ENCODE peak calls at places on chromosomes 4 and X, in four cellular contexts. Z is adrenal gland, O is fibroblast of the aortic adventitia, L is AG04450. N is an unnamed sample.

GRCh38 chrX:139909716-139910115 is 23.1 kb downstream of the ATP11C start:
- DNase-seq in Z (no peak), O (no peak), L (no peak), N (no peak)

GRCh38 chr4:2946812-2947600 is 16.2 kb downstream of the NOP14 start:
- DNase-seq in Z (peak; percentile 15), O (no peak), L (no peak), N (no peak)

GRCh38 chrX:132443736-132444135 is 45.1 kb downstream of the MBNL3 start:
- DNase-seq in Z (no peak), O (peak; percentile 29), L (no peak), N (no peak)

GRCh38 chr4:158624889-158625478 is 46.7 kb downstream of the C4orf46 start:
- DNase-seq in Z (no peak), O (peak; percentile 88), L (peak; percentile 27), N (no peak)

GRCh38 chr4:179595671-179596410 is 2153.6 kb upstream of the AGA start:
- DNase-seq in Z (no peak), O (peak; percentile 2), L (peak; percentile 76), N (no peak)

GRCh38 chr4:45155081-45155777 is 428.9 kb upstream of the GNPDA2 start:
- DNase-seq in Z (no peak), O (no peak), L (no peak), N (no peak)

GRCh38 chr4:166043801-166044200 is 170.8 kb downstream of the TLL1 start:
- DNase-seq in Z (no peak), O (no peak), L (no peak), N (no peak)

GRCh38 chr4:137032242-137032641 is 500.1 kb downstream of the PCDH18 start:
- DNase-seq in Z (no peak), O (peak; percentile 5), L (no peak), N (no peak)

GRCh38 chr4:40524642-40525041 is 105.0 kb downstream of the RBM47 start:
- DNase-seq in Z (peak; percentile 67), O (peak; percentile 36), L (no peak), N (no peak)

GRCh38 chrX:2264179-2265030 is 236.4 kb downstream of the DHRSX start:
- DNase-seq in Z (no peak), O (no peak), L (no peak), N (no peak)

GRCh38 chrX:109393859-109394258 is 88.0 kb downstream of the GUCY2F start:
- DNase-seq in Z (no peak), O (no peak), L (no peak), N (no peak)

GRCh38 chrX:68363984-68364383 is 69.3 kb downstream of the OPHN1 start:
- DNase-seq in Z (no peak), O (no peak), L (no peak), N (no peak)

GRCh38 chr4:53364624-53365023 is 1.2 kb downstream of the SCFD2 start:
- DNase-seq in Z (no peak), O (no peak), L (no peak), N (no peak)

GRCh38 chr4:183100827-183101226 is 1.8 kb downstream of the WWC2 start:
- DNase-seq in Z (no peak), O (no peak), L (no peak), N (no peak)

GRCh38 chr4:181202249-181202648 is 1041.0 kb upstream of the TENM3 start:
- DNase-seq in Z (no peak), O (no peak), L (no peak), N (no peak)

GRCh38 chrX:135435933-135436332 is 14.2 kb downstream of the SMIM10L2A start:
- DNase-seq in Z (no peak), O (no peak), L (no peak), N (no peak)

GRCh38 chr4:126106658-126107057 is 791.9 kb downstream of the FAT4 start:
- DNase-seq in Z (no peak), O (no peak), L (no peak), N (no peak)

GRCh38 chr4:179536694-179537093 is 2094.5 kb upstream of the AGA start:
- DNase-seq in Z (no peak), O (no peak), L (no peak), N (no peak)

GRCh38 chr4:121936101-121936500 is 15.8 kb downstream of the TRPC3 start:
- DNase-seq in Z (no peak), O (no peak), L (no peak), N (no peak)

GRCh38 chr4:78784255-78784654 is 8.1 kb downstream of the BMP2K start:
- DNase-seq in Z (no peak), O (peak; percentile 65), L (peak; percentile 65), N (peak; percentile 79)

GRCh38 chrX:71177327-71177726 is 32.7 kb downstream of the NLGN3 start:
- DNase-seq in Z (peak; percentile 46), O (peak; percentile 17), L (no peak), N (no peak)

GRCh38 chrX:22012051-22012450 is 20.1 kb upstream of the PHEX start:
- DNase-seq in Z (no peak), O (no peak), L (no peak), N (no peak)

GRCh38 chrX:118026631-118027030 is 90.0 kb downstream of the KLHL13 start:
- DNase-seq in Z (no peak), O (no peak), L (no peak), N (no peak)

GRCh38 chr4:12791536-12791935 is 692.6 kb downstream of the RAB28 start:
- DNase-seq in Z (no peak), O (no peak), L (no peak), N (no peak)

GRCh38 chrX:115702982-115703381 is 142.0 kb downstream of the PLS3 start:
- DNase-seq in Z (no peak), O (no peak), L (no peak), N (no peak)

GRCh38 chrX:13179100-13179499 is 134.7 kb upstream of the FAM9C start:
- DNase-seq in Z (no peak), O (no peak), L (no peak), N (no peak)

GRCh38 chrX:149453030-149453429 is 52.1 kb downstream of the IDS start:
- DNase-seq in Z (peak; percentile 29), O (peak; percentile 32), L (no peak), N (no peak)

GRCh38 chrX:97672608-97673007 is 788.9 kb downstream of the RPA4 start:
- DNase-seq in Z (no peak), O (no peak), L (no peak), N (no peak)

GRCh38 chr4:10413177-10413576 is 44.0 kb downstream of the ZNF518B start:
- DNase-seq in Z (no peak), O (no peak), L (no peak), N (no peak)

GRCh38 chrX:100928660-100929613 is at the start of gene XKRX:
- DNase-seq in Z (peak; percentile 26), O (no peak), L (no peak), N (no peak)

GRCh38 chr4:113561092-113561491 is 200.4 kb downstream of the CAMK2D start:
- DNase-seq in Z (no peak), O (no peak), L (no peak), N (no peak)

GRCh38 chr4:140076307-140076706 is 77.7 kb downstream of the MAML3 start:
- DNase-seq in Z (no peak), O (no peak), L (no peak), N (no peak)

GRCh38 chrX:129522184-129523059 is 868 bp downstream of the SMARCA1 start:
- DNase-seq in Z (peak; percentile 68), O (peak; percentile 52), L (no peak), N (no peak)

GRCh38 chr4:17762705-17763104 is 18.7 kb downstream of the FAM184B start:
- DNase-seq in Z (no peak), O (peak; percentile 50), L (peak; percentile 16), N (no peak)
- TF ChIP-seq CTCF in Z (no peak), O (peak; percentile 27), L (peak; percentile 47), N (peak; percentile 32)

GRCh38 chr4:31692407-31692940 is 972.3 kb downstream of the PCDH7 start:
- DNase-seq in Z (peak; percentile 20), O (peak; percentile 56), L (no peak), N (no peak)
- TF ChIP-seq CTCF in Z (peak; percentile 41), O (peak; percentile 34), L (peak; percentile 38), N (no peak)

DNA sequence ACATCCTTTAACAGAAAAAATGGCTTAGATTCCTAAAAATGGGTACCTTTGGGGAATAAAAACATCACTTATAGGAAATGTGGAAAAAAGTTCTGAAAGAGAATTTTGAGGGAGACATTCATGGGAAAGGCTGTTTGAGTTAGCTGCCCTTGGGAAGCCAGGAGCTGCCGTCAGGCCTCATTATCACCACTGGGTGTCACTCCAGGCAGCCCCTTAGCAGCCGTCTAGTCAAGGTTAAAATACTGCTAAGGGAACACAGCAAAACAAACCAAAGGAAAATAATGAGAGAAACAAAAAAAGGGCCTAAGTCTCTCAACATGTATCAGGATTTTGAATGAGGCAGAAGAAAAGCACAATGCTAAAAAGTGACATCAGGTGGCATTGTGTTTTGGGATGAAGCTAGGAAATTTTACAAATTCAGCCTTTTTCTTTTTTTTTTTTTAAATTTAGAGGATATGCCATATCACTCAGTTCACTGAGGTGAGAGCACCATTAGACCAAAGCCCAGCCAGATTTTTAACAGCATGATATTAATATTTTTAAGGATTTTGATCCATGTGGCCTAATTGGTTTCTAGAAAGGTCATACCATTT is 235.3 kb downstream of the GPAT3 start:
- DNase-seq in Z (no peak), O (peak; percentile 74), L (peak; percentile 15), N (no peak)
- TF ChIP-seq CTCF in Z (peak; percentile 33), O (peak; percentile 90), L (peak; percentile 96), N (peak; percentile 83)

GRCh38 chrX:42714981-42715688 is 62.8 kb downstream of the PPP1R2C start:
- DNase-seq in Z (peak; percentile 75), O (no peak), L (no peak), N (no peak)
- TF ChIP-seq CTCF in Z (peak; percentile 39), O (no peak), L (no peak), N (no peak)

GRCh38 chr4:105462042-105462421 is 11.8 kb downstream of the PPA2 start:
- DNase-seq in Z (no peak), O (no peak), L (no peak), N (no peak)
- TF ChIP-seq CTCF in Z (no peak), O (no peak), L (no peak), N (no peak)

N was measured in BJ.